ENCODE peak calls at places on chromosome 1, in five cellular contexts. W is right lobe of liver, Y is ovary, G is prostate gland, L is GM12891. C is an unnamed sample.

GRCh38 chr1:221035680-221036153 is 156.5 kb downstream of the HLX start:
- DNase-seq in Y (no peak), G (no peak), L (no peak), W (no peak), C (peak; percentile 73)

GRCh38 chr1:44784094-44785026 is 3.6 kb downstream of the BEST4 start:
- DNase-seq in Y (peak; percentile 62), W (no peak), L (no peak), G (no peak), C (no peak)

GRCh38 chr1:98323906-98324358 is 337.6 kb upstream of the SNX7 start:
- DNase-seq in Y (no peak), G (no peak), L (no peak), W (no peak), C (no peak)

GRCh38 chr1:160626560-160627342 is 20.1 kb downstream of the SLAMF1 start:
- DNase-seq in W (no peak), Y (no peak), G (no peak), L (no peak), C (no peak)

GRCh38 chr1:57831624-57832023 is 407.8 kb upstream of the DAB1 start:
- DNase-seq in L (no peak), W (no peak), G (no peak), Y (no peak), C (no peak)

GRCh38 chr1:114235956-114236355 is 82.3 kb upstream of the SYT6 start:
- DNase-seq in L (no peak), Y (no peak), W (no peak), G (peak; percentile 21), C (no peak)

GRCh38 chr1:162500805-162501204 is 3.2 kb downstream of the UHMK1 start:
- DNase-seq in G (peak; percentile 15), W (no peak), Y (no peak), L (no peak), C (no peak)

GRCh38 chr1:33247537-33247936 is 8.8 kb upstream of the ZNF362 start:
- DNase-seq in Y (no peak), W (no peak), L (no peak), G (no peak), C (no peak)

GRCh38 chr1:233386336-233386735 is 58.8 kb downstream of the MAP3K21 start:
- DNase-seq in W (no peak), Y (no peak), G (no peak), L (no peak), C (no peak)

GRCh38 chr1:116853680-116854191 is 56.0 kb upstream of the PTGFRN start:
- DNase-seq in G (peak; percentile 49), W (no peak), Y (no peak), L (no peak), C (no peak)

GRCh38 chr1:116508984-116509980 is 61.5 kb downstream of the CD58 start:
- DNase-seq in L (no peak), Y (no peak), G (no peak), W (no peak), C (peak; percentile 89)

GRCh38 chr1:116424863-116425262 is 51.8 kb downstream of the ATP1A1 start:
- DNase-seq in L (no peak), W (no peak), G (no peak), Y (no peak), C (peak; percentile 16)

DNA sequence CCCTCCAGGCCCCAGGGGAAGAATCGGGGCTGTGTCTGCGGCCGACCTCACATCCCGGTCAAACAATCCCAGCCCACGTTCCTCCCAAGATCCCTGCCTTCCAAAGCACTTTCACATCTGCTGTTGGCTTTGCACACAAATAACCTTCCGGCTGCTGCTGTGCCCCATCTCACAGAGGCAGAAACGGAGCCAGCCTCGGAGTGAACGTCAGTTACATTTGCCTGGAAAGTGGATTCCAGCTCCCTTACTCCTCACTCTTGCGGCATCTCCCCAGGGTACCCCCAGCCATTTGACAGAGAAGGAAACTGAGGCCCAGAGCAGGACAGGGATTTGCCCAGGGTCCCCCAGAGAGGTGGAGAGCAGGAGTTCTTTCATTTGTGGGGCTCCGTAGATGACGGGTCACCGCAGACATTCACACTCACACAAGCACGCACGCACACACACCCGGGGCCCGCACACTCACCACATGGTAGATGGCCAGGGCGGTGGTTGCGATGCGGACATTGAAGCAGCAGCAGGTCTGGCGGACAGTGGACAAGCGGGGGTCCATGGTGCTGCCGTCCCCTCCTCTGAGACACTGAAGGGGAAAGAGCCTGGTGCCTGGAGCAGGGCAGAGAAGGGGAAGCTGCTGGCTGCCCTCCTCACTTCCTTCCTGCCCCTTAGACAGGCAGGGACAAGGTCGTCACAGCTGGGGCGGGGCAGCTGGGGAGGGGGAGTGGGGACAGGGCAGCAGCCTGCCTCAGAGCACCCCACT is at the start of gene LAPTM5:
- DNase-seq in G (no peak), W (peak; percentile 78), L (no peak), Y (no peak), C (peak; percentile 75)
- TF ChIP-seq POLR2A in G (peak; percentile 23), W (peak; percentile 69), L (peak; percentile 90), Y (no peak), C (peak; percentile 67)

GRCh38 chr1:205060746-205061145 is 17.7 kb downstream of the CNTN2 start:
- DNase-seq in W (no peak), L (no peak), Y (no peak), G (no peak), C (no peak)
- TF ChIP-seq POLR2A in W (no peak), L (no peak), Y (no peak), G (no peak), C (no peak)

DNA sequence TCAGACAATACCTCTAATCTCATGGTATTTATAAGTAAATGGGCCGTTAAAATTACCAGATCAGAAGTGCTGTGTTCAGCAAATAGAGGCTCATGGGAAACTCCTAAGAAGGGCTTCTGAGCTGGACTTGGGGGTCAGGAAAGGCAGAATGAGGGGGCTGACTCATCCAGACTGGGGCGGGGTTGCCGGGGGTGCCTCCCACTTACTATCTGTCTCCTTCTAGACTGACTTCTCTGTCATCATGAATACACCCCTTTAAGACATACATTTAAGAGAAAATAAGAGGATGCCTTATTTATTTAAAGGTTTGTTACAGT is 96.0 kb upstream of the ERRFI1 start:
- DNase-seq in W (no peak), L (no peak), Y (no peak), G (no peak), C (peak; percentile 9)
- TF ChIP-seq POLR2A in W (no peak), L (no peak), Y (no peak), G (no peak), C (no peak)

DNA sequence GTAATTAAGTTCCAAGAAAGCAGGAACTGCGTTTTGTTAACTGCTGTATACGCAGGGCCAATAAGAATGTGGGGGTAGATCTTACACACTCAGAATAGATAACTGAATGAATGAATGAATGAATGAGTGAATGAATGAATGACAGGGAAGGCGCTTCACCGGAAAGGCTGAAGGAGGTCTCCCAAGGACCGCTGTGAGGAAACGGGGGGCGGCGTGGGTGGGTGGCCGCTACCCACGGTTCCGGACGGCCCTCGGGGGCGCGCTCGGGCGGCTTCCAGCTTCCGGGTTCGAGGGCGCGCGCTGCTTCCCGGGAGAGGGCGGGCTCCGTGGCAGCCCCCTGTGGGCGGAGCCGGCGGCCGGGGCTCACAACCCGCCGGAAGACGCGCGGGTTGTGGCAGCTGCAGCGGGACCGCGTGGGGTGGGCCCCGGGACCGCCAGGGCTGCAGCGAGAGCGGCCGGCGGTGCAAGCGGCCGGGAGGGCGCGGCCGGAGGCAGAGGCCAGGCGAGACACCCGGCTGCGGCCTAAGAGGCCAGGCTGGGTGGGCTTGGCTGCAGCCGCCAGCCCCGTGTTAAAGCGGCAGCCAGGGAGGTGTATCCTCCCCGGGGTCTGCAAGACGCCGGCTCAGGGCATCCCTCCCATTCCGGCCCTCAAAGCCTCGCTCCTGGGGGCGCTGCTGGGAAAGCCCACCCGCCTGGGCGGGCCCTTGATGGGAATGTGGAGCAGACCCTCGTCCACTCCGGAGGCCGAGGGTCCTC is at the start of gene ZFP69:
- DNase-seq in Y (peak; percentile 78), L (peak; percentile 80), W (peak; percentile 80), G (peak; percentile 10), C (peak; percentile 82)
- TF ChIP-seq POLR2A in Y (no peak), L (no peak), W (peak; percentile 76), G (peak; percentile 36), C (peak; percentile 63)

C was measured in erythroblast.